ENCODE peak calls at places on chromosomes 13 and 19, in ten cellular contexts. P is A549; A is esophagus squamous epithelium; R is lung; H is mucosa of descending colon; Z is hepatocyte; O is tibial nerve; D is fibroblast of pulmonary artery; G is B cell; T is CD8-positive, alpha-beta T cell. L is an unnamed sample.
A peak's percentile ranks its signal among the peaks of the same experiment; 100 is the strongest.

GRCh38 chr19:1851581-1852293 is 3.5 kb upstream of the REXO1 start:
- DNase-seq in P (no peak), G (peak; percentile 83), H (peak; percentile 72), Z (no peak), T (peak; percentile 64), A (no peak), R (no peak), D (no peak), O (no peak), L (no peak)

GRCh38 chr19:2072757-2073551 is 21.9 kb upstream of the MKNK2 start:
- DNase-seq in O (no peak), R (no peak), A (no peak), G (no peak), T (no peak), Z (no peak), D (no peak), P (no peak), H (peak; percentile 47), L (no peak)

GRCh38 chr19:42198676-42199439 is 18.6 kb downstream of the DEDD2 start:
- DNase-seq in Z (no peak), A (no peak), T (peak; percentile 77), P (no peak), D (no peak), G (peak; percentile 77), R (no peak), O (no peak), H (peak; percentile 84), L (no peak)

GRCh38 chr13:99911965-99912566 is 59.5 kb downstream of the ZIC5 start:
- DNase-seq in G (no peak), Z (no peak), R (no peak), P (no peak), H (no peak), O (no peak), T (no peak), D (no peak), A (no peak), L (no peak)

GRCh38 chr13:98930014-98930625 is 47.7 kb downstream of the DOCK9 start:
- DNase-seq in R (no peak), H (no peak), P (no peak), O (no peak), Z (peak; percentile 29), G (peak; percentile 21), A (no peak), D (no peak), T (no peak), L (no peak)

GRCh38 chr19:15154002-15154612 is 46.7 kb downstream of the NOTCH3 start:
- DNase-seq in A (no peak), Z (peak; percentile 63), T (no peak), H (no peak), O (peak; percentile 39), P (peak; percentile 36), R (no peak), D (peak; percentile 67), G (peak; percentile 30), L (no peak)

GRCh38 chr13:25429466-25429865 is 57.7 kb downstream of the ATP8A2 start:
- DNase-seq in G (no peak), Z (no peak), H (no peak), R (no peak), A (no peak), O (no peak), D (no peak), P (no peak), T (no peak), L (no peak)

GRCh38 chr13:111272117-111272516 is 48.3 kb upstream of the TEX29 start:
- DNase-seq in D (no peak), O (no peak), T (no peak), H (no peak), Z (no peak), P (no peak), G (no peak), A (no peak), R (no peak), L (no peak)

GRCh38 chr19:48274173-48274572 is 4.3 kb downstream of the ZNF114 start:
- DNase-seq in P (no peak), Z (no peak), G (no peak), H (no peak), T (no peak), R (no peak), A (no peak), D (no peak), O (no peak), L (no peak)

GRCh38 chr19:13588953-13589833 is 82.9 kb upstream of the CACNA1A start:
- DNase-seq in R (peak; percentile 52), A (no peak), D (peak; percentile 59), O (peak; percentile 76), Z (peak; percentile 80), T (peak; percentile 78), G (peak; percentile 90), P (peak; percentile 40), H (peak; percentile 63), L (peak; percentile 84)

DNA sequence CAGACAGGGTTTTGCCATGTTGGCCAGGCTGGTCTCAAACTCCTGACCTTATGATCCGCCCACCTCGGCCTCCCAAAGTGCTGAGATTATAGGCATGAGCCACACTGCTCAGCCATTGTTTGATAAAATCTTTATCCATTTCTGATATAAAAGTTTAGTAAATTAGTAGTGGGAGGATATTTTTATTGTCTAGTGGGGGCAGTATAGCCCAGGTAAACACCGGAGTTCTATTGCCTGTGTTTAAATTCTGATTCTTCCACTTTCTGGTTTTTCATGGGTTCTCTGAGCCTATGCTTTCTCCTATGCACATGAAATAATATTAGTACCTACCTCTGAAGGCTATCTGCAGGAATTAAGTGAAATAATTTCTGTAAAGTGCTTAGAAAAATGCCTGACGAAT is 20.1 kb upstream of the ARHGEF18 start:
- DNase-seq in D (no peak), O (no peak), R (no peak), G (peak; percentile 50), T (no peak), Z (no peak), A (no peak), H (no peak), P (no peak), L (no peak)
- TF ChIP-seq CTCF in D (no peak), O (peak; percentile 19), R (no peak), G (peak; percentile 70), T (no peak), Z (no peak), A (no peak), H (no peak), P (no peak), L (no peak)

GRCh38 chr13:95156208-95156607 is 145.0 kb downstream of the ABCC4 start:
- DNase-seq in A (no peak), D (peak; percentile 65), G (no peak), T (no peak), O (no peak), H (no peak), Z (no peak), P (no peak), R (no peak), L (no peak)
- TF ChIP-seq CTCF in A (no peak), D (peak; percentile 47), G (no peak), T (no peak), O (no peak), H (no peak), Z (peak; percentile 60), P (peak; percentile 65), R (no peak), L (no peak)

GRCh38 chr19:6100284-6100915 is 9.9 kb downstream of the RFX2 start:
- DNase-seq in T (no peak), R (no peak), D (no peak), H (no peak), Z (no peak), O (no peak), G (peak; percentile 67), P (no peak), A (no peak), L (no peak)
- TF ChIP-seq CTCF in T (no peak), R (no peak), D (no peak), H (no peak), Z (no peak), O (no peak), G (no peak), P (no peak), A (no peak), L (no peak)

GRCh38 chr13:20351279-20352022 is 119.3 kb upstream of the GJB6 start:
- DNase-seq in R (peak; percentile 53), P (no peak), T (no peak), Z (no peak), D (peak; percentile 47), H (no peak), O (no peak), A (no peak), G (no peak), L (no peak)

GRCh38 chr13:20350819-20351218 is 118.7 kb upstream of the GJB6 start:
- DNase-seq in A (no peak), G (no peak), H (no peak), O (no peak), Z (no peak), T (no peak), P (no peak), D (no peak), R (no peak), L (no peak)

GRCh38 chr13:20356437-20356836 is 124.3 kb upstream of the GJB6 start:
- DNase-seq in A (no peak), G (no peak), T (no peak), H (no peak), O (no peak), Z (no peak), D (no peak), R (no peak), P (no peak), L (no peak)

GRCh38 chr13:20354722-20355121 is 122.6 kb upstream of the GJB6 start:
- DNase-seq in D (no peak), R (no peak), Z (no peak), G (no peak), P (no peak), O (no peak), A (no peak), T (no peak), H (no peak), L (no peak)

DNA sequence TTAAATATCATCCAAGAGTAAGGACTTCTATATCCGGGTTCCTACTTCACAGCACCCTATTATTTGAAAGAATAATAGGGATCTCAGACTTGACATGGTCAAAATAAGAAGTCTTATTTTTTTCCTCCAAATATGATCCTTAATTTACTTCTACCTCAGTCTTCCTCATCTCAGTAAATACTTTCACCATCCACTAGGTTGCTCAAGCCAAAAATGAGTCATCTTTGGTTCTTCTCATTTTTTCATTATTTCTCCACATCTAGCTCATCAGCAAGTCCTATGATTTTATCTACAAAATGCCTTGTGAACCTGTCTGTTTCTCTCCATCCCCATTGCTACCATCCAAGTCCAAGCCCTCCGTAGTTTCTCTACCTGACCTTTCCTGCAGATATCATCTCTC is 121.9 kb upstream of the GJB6 start:
- DNase-seq in T (no peak), O (no peak), H (no peak), A (no peak), Z (no peak), R (no peak), G (no peak), D (peak; percentile 62), P (no peak), L (no peak)
- TF ChIP-seq CTCF in T (no peak), O (no peak), H (no peak), A (no peak), Z (no peak), R (no peak), G (no peak), D (peak; percentile 29), P (no peak), L (no peak)

GRCh38 chr13:33441015-33441414 is 155.5 kb upstream of the STARD13 start:
- DNase-seq in H (no peak), D (peak; percentile 53), O (peak; percentile 16), T (no peak), R (no peak), G (no peak), Z (peak; percentile 23), A (no peak), P (peak; percentile 3), L (no peak)
- TF ChIP-seq CTCF in H (no peak), D (peak; percentile 34), O (no peak), T (no peak), R (no peak), G (no peak), Z (peak; percentile 38), A (no peak), P (peak; percentile 18), L (no peak)

GRCh38 chr19:10491472-10492047 is 11.6 kb downstream of the KEAP1 start:
- DNase-seq in T (no peak), O (no peak), R (no peak), Z (no peak), D (no peak), H (no peak), A (no peak), P (no peak), G (no peak), L (no peak)
- TF ChIP-seq CTCF in T (no peak), O (no peak), R (no peak), Z (no peak), D (no peak), H (no peak), A (no peak), P (no peak), G (no peak), L (no peak)

L was measured in suprapubic skin.